ENCODE peak calls at places on chromosome 14, in five cellular contexts. D is IMR-90, O is A549, E is HepG2, K is hepatocyte. Z is an unnamed sample.

GRCh38 chr14:26204954-26205479 is 392.8 kb downstream of the NOVA1 start:
- DNase-seq in D (no peak), O (no peak), E (no peak), K (peak), Z (peak)

GRCh38 chr14:92719890-92720323 is 28.5 kb downstream of the LGMN start:
- DNase-seq in D (no peak), O (peak), E (no peak), K (peak), Z (no peak)

GRCh38 chr14:76537912-76538647 is 162.1 kb downstream of the ESRRB start:
- DNase-seq in D (no peak), O (no peak), E (no peak), K (no peak), Z (no peak)

GRCh38 chr14:75990297-75990696 is 4.7 kb downstream of the IFT43 start:
- DNase-seq in D (no peak), O (no peak), E (no peak), K (no peak), Z (no peak)

GRCh38 chr14:93219103-93219726 is 12.2 kb downstream of the UBR7 start:
- DNase-seq in D (peak), O (peak), E (peak), K (peak), Z (peak)

GRCh38 chr14:81453166-81453766 is 53.1 kb upstream of the STON2 start:
- DNase-seq in D (peak), O (peak), E (peak), K (peak), Z (peak)

GRCh38 chr14:59829941-59830734 is 40.4 kb downstream of the RTN1 start:
- DNase-seq in D (no peak), O (no peak), E (no peak), K (no peak), Z (no peak)

GRCh38 chr14:77151245-77151644 is 9.7 kb upstream of the ZDHHC22 start:
- DNase-seq in D (no peak), O (peak), E (no peak), K (peak), Z (peak)

GRCh38 chr14:71136386-71137060 is 229.3 kb downstream of the PCNX1 start:
- DNase-seq in D (no peak), O (no peak), E (no peak), K (no peak), Z (no peak)

GRCh38 chr14:36852853-36853634 is 191.4 kb downstream of the PAX9 start:
- DNase-seq in D (no peak), O (no peak), E (no peak), K (peak), Z (no peak)

GRCh38 chr14:99273724-99274345 is 1.8 kb upstream of the BCL11B start:
- DNase-seq in D (no peak), O (peak), E (peak), K (peak), Z (no peak)

GRCh38 chr14:94536836-94537235 is 24.4 kb upstream of the SERPINA4 start:
- DNase-seq in D (no peak), O (peak), E (peak), K (no peak), Z (no peak)

GRCh38 chr14:76421662-76422061 is 45.7 kb downstream of the ESRRB start:
- DNase-seq in D (no peak), O (no peak), E (no peak), K (no peak), Z (no peak)

GRCh38 chr14:21069388-21070082 is 569 bp upstream of the ARHGEF40 start:
- DNase-seq in D (peak), O (no peak), E (peak), K (peak), Z (peak)

GRCh38 chr14:98210045-98210678 is 1061.8 kb downstream of the BCL11B start:
- DNase-seq in D (no peak), O (no peak), E (no peak), K (no peak), Z (no peak)

GRCh38 chr14:66802962-66803361 is 295.0 kb downstream of the GPHN start:
- DNase-seq in D (no peak), O (no peak), E (no peak), K (no peak), Z (no peak)

GRCh38 chr14:99065551-99065950 is 206.4 kb downstream of the BCL11B start:
- DNase-seq in D (no peak), O (no peak), E (no peak), K (no peak), Z (no peak)

GRCh38 chr14:67514203-67514607 is 18.9 kb upstream of the PLEKHH1 start:
- DNase-seq in D (no peak), O (no peak), E (no peak), K (peak), Z (no peak)

GRCh38 chr14:67749341-67750110 is 47.8 kb downstream of the RDH12 start:
- DNase-seq in D (peak), O (no peak), E (no peak), K (no peak), Z (no peak)

GRCh38 chr14:38129705-38130104 is 78.0 kb upstream of the SSTR1 start:
- DNase-seq in D (no peak), O (no peak), E (no peak), K (no peak), Z (no peak)

GRCh38 chr14:92949496-92950192 is 26.7 kb downstream of the CHGA start:
- DNase-seq in D (no peak), O (no peak), E (no peak), K (no peak), Z (no peak)

GRCh38 chr14:72961579-72962335 is 35.5 kb downstream of the DCAF4 start:
- DNase-seq in D (peak), O (peak), E (no peak), K (no peak), Z (no peak)

GRCh38 chr14:103872492-103873113 is 25.2 kb upstream of the PPP1R13B start:
- DNase-seq in D (no peak), O (no peak), E (no peak), K (no peak), Z (peak)

GRCh38 chr14:89563503-89563902 is 146.5 kb upstream of the FOXN3 start:
- DNase-seq in D (no peak), O (no peak), E (no peak), K (no peak), Z (no peak)

GRCh38 chr14:105860615-105861580 is 334.5 kb downstream of the TMEM121 start:
- DNase-seq in D (no peak), O (no peak), E (no peak), K (no peak), Z (no peak)

GRCh38 chr14:81062816-81063215 is 107.4 kb downstream of the TSHR start:
- DNase-seq in D (peak), O (peak), E (peak), K (peak), Z (peak)

GRCh38 chr14:75653563-75653962 is 7.1 kb downstream of the ERG28 start:
- DNase-seq in D (no peak), O (no peak), E (no peak), K (no peak), Z (no peak)

GRCh38 chr14:65594153-65594881 is 181.8 kb downstream of the FUT8 start:
- DNase-seq in D (no peak), O (peak), E (peak), K (peak), Z (peak)

GRCh38 chr14:59406454-59407245 is 58.5 kb downstream of the GPR135 start:
- DNase-seq in D (peak), O (no peak), E (peak), K (peak), Z (no peak)

GRCh38 chr14:57403521-57403864 is 13.1 kb downstream of the NAA30 start:
- DNase-seq in D (no peak), O (no peak), E (no peak), K (no peak), Z (no peak)

GRCh38 chr14:30710870-30711269 is 88.8 kb downstream of the SCFD1 start:
- DNase-seq in D (peak), O (no peak), E (no peak), K (no peak), Z (no peak)

GRCh38 chr14:85959063-85959462 is 429.1 kb downstream of the FLRT2 start:
- DNase-seq in D (no peak), O (no peak), E (no peak), K (no peak), Z (no peak)

GRCh38 chr14:77052281-77053044 is 24.0 kb upstream of the IRF2BPL start:
- DNase-seq in D (no peak), O (no peak), E (no peak), K (no peak), Z (no peak)

GRCh38 chr14:33435911-33436310 is 497.2 kb downstream of the NPAS3 start:
- DNase-seq in D (peak), O (no peak), E (no peak), K (no peak), Z (no peak)

GRCh38 chr14:35366048-35366428 is 38.5 kb downstream of the NFKBIA start:
- DNase-seq in D (peak), O (no peak), E (no peak), K (no peak), Z (no peak)

GRCh38 chr14:92644166-92644565 is 104.3 kb downstream of the LGMN start:
- DNase-seq in D (peak), O (no peak), E (no peak), K (no peak), Z (no peak)

DNA sequence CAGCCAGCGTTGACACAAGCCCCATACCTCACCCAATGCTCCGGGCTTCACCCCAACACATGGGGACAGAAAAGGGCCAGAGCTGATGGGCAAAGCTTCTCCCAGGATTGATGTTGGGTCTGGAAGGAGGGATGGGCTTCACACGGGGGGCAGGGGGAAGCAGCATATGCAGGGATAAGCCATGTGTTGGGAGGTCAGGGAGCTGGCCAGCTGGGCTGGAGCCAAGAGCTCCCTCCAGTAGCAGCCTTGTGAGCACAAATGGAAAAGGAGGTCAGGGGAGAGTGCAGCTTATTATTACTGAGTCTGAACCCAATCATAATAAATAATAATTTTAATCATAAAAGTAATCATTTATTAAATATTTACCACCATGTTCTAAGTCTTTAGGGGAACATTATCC is 9.3 kb downstream of the PLEKHD1 start:
- DNase-seq in D (no peak), O (no peak), E (no peak), K (no peak), Z (no peak)
- H3K4me3 ChIP-seq in D (no peak), O (no peak), E (no peak), K (no peak), Z (no peak)

GRCh38 chr14:90625445-90625844 is 190.8 kb downstream of the TTC7B start:
- DNase-seq in D (no peak), O (no peak), E (no peak), K (no peak), Z (no peak)

GRCh38 chr14:90627478-90627877 is 188.8 kb downstream of the TTC7B start:
- DNase-seq in D (no peak), O (no peak), E (no peak), K (no peak), Z (no peak)

GRCh38 chr14:90624228-90624627 is 192.0 kb downstream of the TTC7B start:
- DNase-seq in D (peak), O (peak), E (peak), K (no peak), Z (no peak)

GRCh38 chr14:90626550-90626949 is 189.7 kb downstream of the TTC7B start:
- DNase-seq in D (no peak), O (no peak), E (no peak), K (no peak), Z (no peak)

GRCh38 chr14:90624732-90625444 is 191.3 kb downstream of the TTC7B start:
- DNase-seq in D (peak), O (no peak), E (peak), K (peak), Z (peak)
- H3K4me2 ChIP-seq in D (no peak), O (peak), E (peak), K (peak), Z (no peak)

DNA sequence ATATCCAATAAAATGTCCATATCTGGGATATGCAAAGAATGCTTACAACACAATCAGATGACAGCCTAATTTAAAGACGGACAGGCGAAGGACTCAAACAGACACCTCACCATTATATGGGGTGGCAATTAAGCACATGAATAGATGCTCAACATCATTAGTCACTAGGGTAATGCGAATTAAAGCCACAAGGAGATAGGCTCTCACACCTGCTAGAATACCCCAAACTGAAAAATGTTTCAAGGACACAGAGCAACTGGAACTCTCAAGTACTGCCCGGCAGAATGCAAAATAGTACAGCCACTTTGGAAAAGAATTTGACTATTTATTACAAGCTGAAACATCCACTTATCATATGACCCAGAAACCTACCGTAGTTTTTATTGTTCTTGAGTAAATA is 42.9 kb downstream of the FERMT2 start:
- DNase-seq in D (no peak), O (no peak), E (no peak), K (no peak), Z (no peak)
- H3K4me3 ChIP-seq in D (no peak), O (no peak), E (no peak), K (no peak), Z (no peak)

GRCh38 chr14:22977434-22977683 is 5.0 kb downstream of the AJUBA start:
- DNase-seq in D (no peak), O (no peak), E (no peak), K (no peak), Z (no peak)
- H3K4me2 ChIP-seq in D (peak), O (peak), E (peak), K (peak), Z (peak)

GRCh38 chr14:102524026-102524450 is 14.5 kb upstream of the ANKRD9 start:
- DNase-seq in D (no peak), O (no peak), E (no peak), K (no peak), Z (no peak)

GRCh38 chr14:102523200-102524025 is 13.8 kb upstream of the ANKRD9 start:
- DNase-seq in D (no peak), O (no peak), E (no peak), K (peak), Z (no peak)

GRCh38 chr14:102527255-102528232 is 18.0 kb upstream of the ANKRD9 start:
- DNase-seq in D (no peak), O (peak), E (no peak), K (peak), Z (no peak)

GRCh38 chr14:102525213-102526143 is 15.9 kb upstream of the ANKRD9 start:
- DNase-seq in D (peak), O (peak), E (peak), K (peak), Z (no peak)

DNA sequence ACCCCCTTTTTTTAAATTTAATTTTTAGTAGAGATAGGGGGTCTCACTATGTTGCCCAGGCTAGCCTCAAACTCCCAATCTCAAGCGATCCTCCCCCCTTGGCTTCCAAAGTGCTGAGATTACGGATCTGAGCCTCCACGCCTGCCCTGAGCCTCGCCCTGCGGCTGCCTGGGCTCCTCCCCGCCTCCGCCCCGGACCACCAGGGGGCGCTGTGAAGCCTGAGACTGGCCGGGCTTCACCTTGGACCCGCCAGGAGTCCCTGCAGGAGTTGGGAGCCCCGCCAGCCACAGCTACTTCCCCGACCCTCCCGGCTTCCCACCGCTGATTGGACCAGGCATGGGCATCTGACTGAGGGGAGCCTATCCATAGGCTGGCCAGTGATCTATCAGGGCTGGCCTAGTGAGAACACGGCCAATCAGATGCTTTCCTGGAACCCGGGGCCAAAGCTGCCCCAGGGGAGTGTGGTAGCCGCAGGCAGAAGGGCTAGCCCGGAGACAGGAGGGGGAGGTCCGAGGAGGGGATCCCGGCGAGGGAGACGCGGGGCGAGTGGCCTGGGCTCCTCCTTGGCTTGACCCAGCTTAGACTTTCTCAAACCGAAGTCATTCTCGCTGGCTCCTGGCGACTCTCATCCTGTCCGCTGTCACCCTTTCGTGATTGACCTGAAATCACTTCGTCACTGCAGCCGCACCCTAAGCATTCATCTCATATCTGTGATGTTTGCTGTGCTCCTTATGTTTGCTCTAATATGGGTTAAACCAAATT is 15.1 kb upstream of the ANKRD9 start:
- DNase-seq in D (peak), O (peak), E (peak), K (peak), Z (peak)
- H3K4me3 ChIP-seq in D (peak), O (peak), E (peak), K (peak), Z (peak)

Z was measured in neural progenitor cell.